ENCODE peak calls at places on chromosome 5, in ten cellular contexts. G is stimulated activated naive CD4-positive, alpha-beta T cell; Z is frontal cortex; H is NCI-H1092; P is T follicular helper cell; E is adipocyte; W is endothelial cell; A is SK-MEL-5; O is EL; K is WERI-Rb-1. C is an unnamed sample.

GRCh38 chr5:8857051-8857450 is 688.8 kb downstream of the SEMA5A start:
- DNase-seq in Z (no peak), K (no peak), O (no peak), A (no peak), H (no peak), W (no peak), P (no peak), G (no peak), E (peak), C (no peak)

GRCh38 chr5:103110403-103110802 is 9.5 kb downstream of the GIN1 start:
- DNase-seq in H (no peak), G (no peak), W (no peak), A (no peak), Z (no peak), K (no peak), E (no peak), P (no peak), O (no peak), C (no peak)

GRCh38 chr5:45696206-45696836 is at the start of gene HCN1:
- DNase-seq in G (no peak), K (peak), E (peak), H (peak), A (peak), Z (peak), W (peak), O (no peak), P (no peak), C (peak)

GRCh38 chr5:150511641-150512367 is 3.9 kb downstream of the NDST1 start:
- DNase-seq in O (peak), H (no peak), Z (no peak), E (peak), A (no peak), K (peak), G (no peak), P (no peak), W (peak), C (peak)

GRCh38 chr5:87400305-87400899 is 12.3 kb downstream of the CCNH start:
- DNase-seq in A (peak), H (no peak), W (no peak), P (no peak), Z (peak), K (no peak), E (peak), G (peak), O (peak), C (no peak)

GRCh38 chr5:6644841-6645240 is 11.6 kb downstream of the SRD5A1 start:
- DNase-seq in G (no peak), H (no peak), O (no peak), K (no peak), W (no peak), Z (no peak), E (no peak), A (no peak), P (no peak), C (no peak)

GRCh38 chr5:157520911-157521703 is 54.5 kb downstream of the ADAM19 start:
- DNase-seq in O (peak), K (no peak), W (no peak), P (no peak), E (peak), A (no peak), H (no peak), Z (no peak), G (no peak), C (peak)

GRCh38 chr5:34923694-34924461 is 5.5 kb upstream of the DNAJC21 start:
- DNase-seq in H (no peak), W (no peak), A (peak), E (peak), Z (no peak), K (no peak), O (peak), G (no peak), P (no peak), C (no peak)

GRCh38 chr5:139462582-139463276 is at the start of gene ECSCR:
- DNase-seq in H (no peak), Z (no peak), G (no peak), E (no peak), K (no peak), W (peak), A (no peak), P (no peak), O (peak), C (peak)

GRCh38 chr5:2352101-2352861 is 399.2 kb downstream of the IRX2 start:
- DNase-seq in O (no peak), G (no peak), A (no peak), K (no peak), E (no peak), H (no peak), P (no peak), W (no peak), Z (no peak), C (no peak)

GRCh38 chr5:179863449-179864085 is 5.0 kb upstream of the MRNIP start:
- DNase-seq in H (no peak), P (no peak), A (no peak), E (no peak), G (no peak), O (no peak), K (no peak), W (no peak), Z (no peak), C (no peak)

GRCh38 chr5:143314664-143315063 is 88.8 kb downstream of the NR3C1 start:
- DNase-seq in H (no peak), Z (no peak), A (peak), E (peak), O (peak), G (no peak), P (no peak), W (no peak), K (no peak), C (no peak)

GRCh38 chr5:143195496-143195895 is 208.0 kb downstream of the NR3C1 start:
- DNase-seq in H (no peak), P (no peak), K (no peak), A (no peak), E (peak), W (no peak), G (no peak), Z (no peak), O (no peak), C (no peak)

GRCh38 chr5:59222687-59223511 is 640.0 kb downstream of the RAB3C start:
- DNase-seq in G (no peak), P (no peak), Z (no peak), W (no peak), E (no peak), H (no peak), A (no peak), O (no peak), K (no peak), C (no peak)

GRCh38 chr5:31470608-31471007 is 61.3 kb downstream of the DROSHA start:
- DNase-seq in P (no peak), O (peak), A (no peak), E (no peak), W (no peak), Z (no peak), G (no peak), K (no peak), H (no peak), C (peak)

GRCh38 chr5:179141867-179142266 is 81.7 kb downstream of the ZNF354C start:
- DNase-seq in Z (no peak), K (no peak), O (no peak), A (no peak), W (no peak), H (no peak), E (no peak), P (no peak), G (no peak), C (peak)

GRCh38 chr5:168699002-168699401 is 119.8 kb upstream of the PANK3 start:
- DNase-seq in K (no peak), H (no peak), O (no peak), W (no peak), G (no peak), P (no peak), Z (peak), E (no peak), A (no peak), C (peak)

GRCh38 chr5:45795458-45795857 is 99.3 kb upstream of the HCN1 start:
- DNase-seq in W (no peak), G (no peak), Z (no peak), P (no peak), A (peak), H (no peak), K (peak), O (no peak), E (no peak), C (no peak)

GRCh38 chr5:120152472-120152871 is 311.6 kb upstream of the PRR16 start:
- DNase-seq in O (peak), A (peak), Z (no peak), G (no peak), W (no peak), K (no peak), H (no peak), E (peak), P (no peak), C (no peak)

C was measured in right cardiac atrium.